ENCODE peak calls at places on chromosomes 12 and 14, in seven cellular contexts. X is cardiac muscle cell, D is LNCaP clone FGC, W is neural progenitor cell, F is vagina, I is thoracic aorta, V is GM12865. B is an unnamed sample.

GRCh38 chr12:62640910-62641448 is 174.4 kb downstream of the MON2 start:
- DNase-seq in W (no peak), F (no peak), I (no peak), D (no peak), V (peak), X (no peak), B (peak)

GRCh38 chr14:60430276-60430675 is 55.6 kb downstream of the C14orf39 start:
- DNase-seq in V (no peak), W (no peak), I (no peak), X (no peak), F (no peak), D (no peak), B (no peak)

GRCh38 chr14:56952766-56953473 is 142.6 kb upstream of the OTX2 start:
- DNase-seq in V (no peak), I (no peak), F (no peak), D (no peak), W (peak), X (no peak), B (no peak)

GRCh38 chr12:87848248-87848868 is 180.8 kb downstream of the C12orf50 start:
- DNase-seq in F (no peak), X (peak), I (no peak), W (peak), D (peak), V (peak), B (peak)

GRCh38 chr14:29039171-29039570 is 272.6 kb downstream of the FOXG1 start:
- DNase-seq in X (no peak), D (no peak), V (no peak), W (no peak), I (no peak), F (no peak), B (no peak)

GRCh38 chr12:123269980-123270379 is 1.7 kb downstream of the CDK2AP1 start:
- DNase-seq in D (no peak), F (no peak), W (peak), X (peak), V (peak), I (no peak), B (no peak)

GRCh38 chr12:42450248-42450647 is 124.3 kb downstream of the PPHLN1 start:
- DNase-seq in X (no peak), D (no peak), V (no peak), F (no peak), I (no peak), W (no peak), B (no peak)

GRCh38 chr12:104655059-104655609 is 198.4 kb downstream of the CHST11 start:
- DNase-seq in D (no peak), F (no peak), X (no peak), V (no peak), I (no peak), W (peak), B (no peak)

GRCh38 chr14:104577457-104578301 is 1.9 kb upstream of the C14orf180 start:
- DNase-seq in X (no peak), I (no peak), V (no peak), W (no peak), D (no peak), F (no peak), B (no peak)

GRCh38 chr12:119710941-119711551 is 43.1 kb downstream of the PRKAB1 start:
- DNase-seq in W (no peak), X (no peak), F (no peak), D (peak), V (no peak), I (no peak), B (no peak)

GRCh38 chr14:67240168-67240932 is 885 bp upstream of the PALS1 start:
- DNase-seq in V (peak), W (peak), I (no peak), D (no peak), F (peak), X (peak), B (no peak)

GRCh38 chr12:31629756-31630732 is 29.4 kb upstream of the ETFBKMT start:
- DNase-seq in V (no peak), X (peak), I (no peak), W (no peak), F (no peak), D (no peak), B (no peak)

GRCh38 chr12:2960432-2960956 is 1.3 kb downstream of the TEAD4 start:
- DNase-seq in I (no peak), X (no peak), V (peak), D (no peak), W (peak), F (no peak), B (no peak)

GRCh38 chr14:100842799-100843198 is 16.9 kb downstream of the MEG3 start:
- DNase-seq in D (no peak), W (no peak), X (no peak), V (no peak), F (no peak), I (no peak), B (peak)

GRCh38 chr12:75650989-75651695 is 139.7 kb upstream of the KRR1 start:
- DNase-seq in I (no peak), F (no peak), D (no peak), V (no peak), X (no peak), W (no peak), B (no peak)

GRCh38 chr12:96094201-96094600 is 58.8 kb upstream of the LTA4H start:
- DNase-seq in W (no peak), D (peak), F (no peak), I (no peak), V (no peak), X (no peak), B (peak)

GRCh38 chr12:57990241-57990883 is 49.0 kb downstream of the ATP23 start:
- DNase-seq in V (no peak), W (no peak), D (no peak), X (no peak), I (no peak), F (no peak), B (no peak)

GRCh38 chr12:116937640-116938039 is 26.9 kb downstream of the FBXW8 start:
- DNase-seq in F (no peak), V (no peak), D (no peak), X (no peak), W (no peak), I (no peak), B (no peak)

GRCh38 chr12:7110661-7111060 is 1.6 kb upstream of the C1RL start:
- DNase-seq in X (no peak), I (no peak), D (no peak), W (no peak), F (no peak), V (no peak), B (no peak)

GRCh38 chr14:49250109-49250508 is 336.1 kb downstream of the RPS29 start:
- DNase-seq in V (no peak), F (no peak), X (no peak), I (no peak), D (no peak), W (no peak), B (no peak)

DNA sequence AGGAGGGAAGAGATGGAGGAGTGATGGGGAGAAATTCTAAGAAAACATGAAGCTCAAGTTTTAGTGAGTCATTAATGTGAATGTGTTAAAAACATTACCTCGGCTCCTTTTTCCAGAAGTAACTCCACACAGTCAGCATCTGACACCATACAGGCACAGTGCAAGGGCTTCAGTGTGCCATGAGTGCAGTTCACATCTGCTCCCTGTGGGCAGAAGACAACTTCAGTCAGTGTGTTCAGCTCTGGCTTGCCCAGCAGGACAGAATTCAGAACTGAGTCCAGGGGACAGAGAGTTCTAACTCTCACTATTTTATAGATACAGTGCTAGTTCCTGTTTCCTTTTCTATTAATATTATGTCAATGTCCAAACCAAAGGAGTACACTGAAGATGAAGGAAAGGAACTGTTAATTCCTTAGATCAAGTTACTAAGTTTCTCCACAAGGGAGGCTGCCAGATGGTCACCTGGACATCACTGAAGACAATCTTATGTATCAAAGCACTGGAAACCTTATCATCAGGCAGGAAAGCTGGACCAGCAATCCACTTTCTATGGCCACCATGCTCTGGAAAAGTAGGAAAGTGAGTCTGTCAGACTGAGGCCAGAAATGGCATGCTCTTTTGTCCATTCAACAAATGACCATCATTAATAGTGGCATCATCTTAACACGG is 6.1 kb downstream of the ASB8 start:
- DNase-seq in F (no peak), W (no peak), D (no peak), X (no peak), I (no peak), V (peak), B (no peak)
- H3K4me3 ChIP-seq in F (no peak), W (no peak), D (no peak), X (no peak), I (no peak), V (no peak), B (no peak)

DNA sequence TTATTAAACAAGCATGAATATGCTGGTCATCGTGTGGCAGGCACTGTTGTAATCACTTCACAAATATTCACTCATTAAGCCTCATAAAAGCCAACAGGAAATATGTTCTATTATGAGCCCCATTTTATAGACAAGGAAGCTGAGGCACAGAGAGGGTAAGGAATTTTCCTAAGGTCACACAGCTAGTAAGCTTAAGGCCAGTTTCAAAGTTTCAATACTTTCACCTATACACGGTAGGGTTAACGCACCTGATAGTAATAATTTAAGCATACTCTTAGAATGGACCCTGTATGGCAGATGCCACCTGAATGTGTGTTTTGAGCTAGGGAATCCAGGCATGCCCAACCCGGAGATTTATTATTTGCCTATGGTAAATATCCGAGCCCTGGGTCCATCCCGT is 39.8 kb downstream of the EGLN3 start:
- DNase-seq in I (no peak), D (no peak), F (no peak), V (no peak), W (no peak), X (no peak), B (no peak)
- TF ChIP-seq CTCF in I (no peak), D (no peak), F (no peak), V (no peak), W (no peak), X (no peak), B (no peak)

DNA sequence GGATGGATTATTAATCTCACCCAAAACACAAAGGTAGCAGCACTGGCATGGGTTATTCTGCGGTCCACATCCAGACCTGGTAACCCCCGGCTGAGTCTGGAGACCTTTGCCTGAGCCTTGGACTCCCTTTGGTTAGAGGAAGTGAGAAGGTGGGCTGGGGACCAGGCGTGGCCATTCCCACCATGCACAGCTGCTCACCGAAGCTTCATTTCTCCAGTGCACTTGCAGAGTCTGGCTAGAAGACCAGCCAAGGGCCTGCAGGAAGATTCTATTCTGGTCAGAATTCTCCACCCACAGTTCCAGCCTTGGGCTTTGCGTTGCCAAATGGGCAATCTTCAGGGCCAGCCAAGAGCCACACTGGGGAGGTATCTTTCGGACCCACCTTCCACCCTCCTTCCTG is 73.0 kb downstream of the LGMN start:
- DNase-seq in F (no peak), V (peak), X (no peak), D (no peak), I (no peak), W (no peak), B (no peak)
- H3K4me3 ChIP-seq in F (no peak), V (peak), X (no peak), D (no peak), I (no peak), W (no peak), B (no peak)

DNA sequence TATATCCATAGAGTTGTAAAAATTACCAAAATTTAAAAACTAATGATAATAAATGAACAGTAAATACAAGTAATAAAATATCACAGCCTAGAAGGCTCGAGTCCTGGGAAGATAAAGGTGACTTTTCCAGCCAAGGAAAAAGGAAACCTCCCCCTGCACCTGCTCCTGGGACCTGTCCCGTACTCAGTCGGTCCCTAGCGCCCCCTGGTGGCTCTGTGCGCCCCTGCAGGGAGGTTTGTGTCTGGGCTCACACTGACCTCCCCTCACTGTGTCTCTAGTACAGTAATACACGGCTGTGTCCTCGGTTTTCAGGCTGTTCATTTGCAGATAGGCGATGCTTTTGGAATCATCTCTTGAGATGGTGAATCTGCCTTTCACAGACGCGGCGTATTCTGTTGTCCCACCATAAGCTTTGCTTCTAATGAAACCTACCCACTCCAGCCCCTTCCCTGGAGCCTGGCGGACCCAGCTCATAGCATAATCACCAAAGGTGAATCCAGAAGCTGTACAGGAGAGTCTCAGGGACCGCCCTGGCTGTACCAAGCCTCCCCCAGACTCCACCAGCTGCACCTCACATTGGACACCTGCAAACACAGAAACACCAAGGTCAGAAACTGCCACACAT is 1030.4 kb downstream of the TMEM121 start:
- DNase-seq in X (no peak), W (no peak), F (no peak), D (no peak), V (peak), I (no peak), B (no peak)
- TF ChIP-seq CTCF in X (no peak), W (peak), F (no peak), D (peak), V (peak), I (peak), B (peak)

GRCh38 chr12:93882763-93883162 is 205.6 kb downstream of the CRADD start:
- DNase-seq in X (no peak), V (no peak), D (no peak), W (no peak), F (no peak), I (no peak), B (no peak)
- H3K4me3 ChIP-seq in X (no peak), V (no peak), D (no peak), W (no peak), F (no peak), I (no peak), B (no peak)

GRCh38 chr12:109770861-109771670 is 57.4 kb downstream of the FAM222A start:
- DNase-seq in V (no peak), D (no peak), F (no peak), I (no peak), X (no peak), W (no peak), B (no peak)

GRCh38 chr12:109770104-109770860 is 56.7 kb downstream of the FAM222A start:
- DNase-seq in I (no peak), F (no peak), D (no peak), V (no peak), X (no peak), W (no peak), B (no peak)

GRCh38 chr12:109773384-109774011 is 59.7 kb downstream of the TRPV4 start:
- DNase-seq in X (no peak), W (no peak), I (no peak), F (no peak), D (no peak), V (no peak), B (peak)

GRCh38 chr12:109772622-109773321 is 59.1 kb downstream of the FAM222A start:
- DNase-seq in W (no peak), F (no peak), I (no peak), D (no peak), V (no peak), X (no peak), B (no peak)

DNA sequence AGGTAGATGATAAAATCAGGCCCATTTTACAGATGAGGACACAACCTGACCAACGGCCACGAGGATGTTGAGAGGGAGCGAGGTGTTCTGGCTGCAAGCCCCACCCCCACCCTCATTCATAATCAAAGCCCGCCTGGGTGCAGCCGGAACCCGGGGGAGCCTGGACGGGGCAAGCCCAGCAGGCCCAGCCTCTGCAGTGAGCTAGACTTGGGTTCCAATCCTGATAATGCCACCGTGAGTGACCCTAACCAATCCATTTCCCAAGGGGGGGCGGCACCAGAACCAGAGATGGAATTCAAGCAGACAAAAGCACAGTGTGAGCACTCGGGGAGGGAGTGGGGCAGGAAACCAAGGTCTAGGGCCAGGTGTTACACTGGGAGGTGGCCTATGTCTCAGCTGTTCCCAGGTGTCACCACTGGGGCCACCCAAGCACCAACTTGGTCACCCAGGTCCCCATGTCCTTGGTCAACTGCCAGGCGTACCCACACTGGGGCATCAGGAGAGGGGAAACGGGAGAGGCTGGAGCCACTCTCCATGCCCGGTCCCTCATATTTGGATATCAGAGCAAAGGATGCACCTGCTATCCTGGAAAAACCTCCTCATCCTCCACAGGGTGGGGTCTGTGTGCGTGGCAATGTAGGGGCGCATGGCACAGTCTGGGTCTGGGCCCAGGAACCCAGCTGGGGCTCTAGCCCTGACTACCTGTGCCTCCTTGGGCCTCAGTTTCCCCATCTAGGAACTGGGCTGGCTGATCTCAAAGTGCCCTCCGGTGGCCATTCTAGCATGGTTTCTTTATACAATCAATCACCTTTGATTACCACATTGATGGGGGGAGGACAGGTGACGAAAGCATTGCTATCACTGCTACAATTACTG is 58.4 kb downstream of the FAM222A start:
- DNase-seq in F (no peak), V (no peak), I (no peak), X (no peak), W (no peak), D (no peak), B (no peak)
- TF ChIP-seq CTCF in F (no peak), V (no peak), I (no peak), X (no peak), W (peak), D (peak), B (no peak)